ENCODE peak calls at places on chromosomes 2 and 18, in nine cellular contexts. Z is cardiac fibroblast, E is neuronal stem cell, A is HCT116, W is foreskin fibroblast, Q is AG10803, O is small intestine, I is fibroblast of lung, F is PC-9. G is an unnamed sample.

GRCh38 chr2:102256281-102256680 is 55.1 kb upstream of the IL1RL1 start:
- DNase-seq in Z (no peak), E (no peak), A (no peak), W (no peak), Q (no peak), O (peak; percentile 41), I (peak; percentile 14), F (no peak), G (no peak)

GRCh38 chr2:54813584-54813983 is 90.1 kb downstream of the EML6 start:
- DNase-seq in Z (no peak), E (no peak), A (no peak), W (no peak), Q (no peak), O (no peak), I (peak; percentile 9), F (no peak), G (no peak)

GRCh38 chr2:149034406-149034805 is 4.1 kb upstream of the LYPD6B start:
- DNase-seq in Z (no peak), E (no peak), A (no peak), W (no peak), Q (no peak), O (no peak), I (no peak), F (no peak), G (no peak)

GRCh38 chr2:221926327-221926726 is 354.2 kb upstream of the EPHA4 start:
- DNase-seq in Z (no peak), E (no peak), A (no peak), W (no peak), Q (no peak), O (no peak), I (no peak), F (no peak), G (no peak)

GRCh38 chr18:46334200-46334553 is 230.0 kb downstream of the HAUS1 start:
- DNase-seq in Z (no peak), E (no peak), A (no peak), W (no peak), Q (no peak), O (no peak), I (peak; percentile 7), F (no peak), G (no peak)

GRCh38 chr2:10501980-10502802 is 54.1 kb upstream of the ODC1 start:
- DNase-seq in Z (no peak), E (no peak), A (no peak), W (no peak), Q (no peak), O (no peak), I (no peak), F (no peak), G (no peak)

GRCh38 chr2:127612111-127612822 is 33.7 kb upstream of the GPR17 start:
- DNase-seq in Z (no peak), E (no peak), A (no peak), W (no peak), Q (no peak), O (no peak), I (no peak), F (no peak), G (no peak)

GRCh38 chr2:85893428-85894258 is 4.9 kb upstream of the ST3GAL5 start:
- DNase-seq in Z (peak; percentile 59), E (no peak), A (no peak), W (peak; percentile 83), Q (peak; percentile 82), O (no peak), I (peak; percentile 91), F (peak; percentile 35), G (peak; percentile 65)

GRCh38 chr2:21231985-21232384 is 108.2 kb downstream of the TDRD15 start:
- DNase-seq in Z (no peak), E (no peak), A (no peak), W (no peak), Q (no peak), O (no peak), I (no peak), F (no peak), G (no peak)

GRCh38 chr2:201151127-201152074 is 31.5 kb upstream of the CASP10 start:
- DNase-seq in Z (peak; percentile 83), E (no peak), A (peak; percentile 86), W (peak; percentile 89), Q (peak; percentile 84), O (no peak), I (peak; percentile 93), F (peak; percentile 87), G (peak; percentile 79)

GRCh38 chr2:233418761-233419625 is 64.7 kb downstream of the DGKD start:
- DNase-seq in Z (peak; percentile 74), E (no peak), A (peak; percentile 37), W (no peak), Q (no peak), O (no peak), I (peak; percentile 77), F (no peak), G (peak; percentile 51)

GRCh38 chr18:61738042-61738441 is 154.8 kb downstream of the RNF152 start:
- DNase-seq in Z (no peak), E (no peak), A (no peak), W (peak; percentile 28), Q (no peak), O (peak; percentile 66), I (no peak), F (no peak), G (peak; percentile 47)

GRCh38 chr2:33476100-33476792 is at the start of gene RASGRP3:
- DNase-seq in Z (peak; percentile 94), E (peak; percentile 18), A (peak; percentile 26), W (peak; percentile 97), Q (peak; percentile 98), O (peak; percentile 79), I (peak; percentile 98), F (peak; percentile 71), G (peak; percentile 94)

DNA sequence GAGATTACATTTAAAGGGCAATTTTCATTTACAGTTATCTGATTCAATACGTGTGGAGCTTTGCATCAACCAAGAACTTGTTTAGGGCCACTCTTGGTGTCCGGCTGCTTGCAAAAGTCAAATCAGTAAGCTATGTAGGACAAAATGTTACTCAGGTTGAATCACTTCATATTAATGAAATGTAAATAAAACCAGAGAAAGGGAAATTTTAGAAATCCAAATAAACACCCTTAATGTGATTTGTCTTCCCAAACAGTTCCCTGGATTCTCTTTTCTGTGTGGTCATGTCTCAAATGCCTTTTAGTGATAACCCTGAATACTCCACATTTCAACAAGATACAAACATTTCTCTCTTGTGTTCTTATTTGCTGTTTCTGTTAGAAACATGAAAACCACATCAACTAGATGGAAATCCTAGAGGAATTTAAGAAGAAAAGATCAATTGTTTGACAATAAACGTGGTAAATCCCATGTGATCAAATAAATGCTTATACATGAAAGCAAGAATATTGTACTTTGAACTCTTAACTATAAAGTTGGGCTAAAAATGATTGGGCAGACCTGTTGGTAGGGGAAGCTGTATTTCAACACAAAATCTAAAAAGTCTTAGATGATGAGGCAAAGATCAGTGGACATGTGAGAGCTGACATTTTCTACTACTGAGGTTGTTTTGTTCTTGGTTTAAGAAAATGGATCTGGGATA is 101.3 kb downstream of the CDC42EP3 start:
- DNase-seq in Z (no peak), E (no peak), A (no peak), W (peak; percentile 62), Q (peak; percentile 52), O (no peak), I (peak; percentile 93), F (no peak), G (no peak)
- H3K4me3 ChIP-seq in Z (no peak overlapping the region), E (no peak overlapping the region), A (no peak overlapping the region), W (no peak overlapping the region), Q (no peak overlapping the region), O (no peak overlapping the region), I (no peak overlapping the region), F (no peak overlapping the region), G (no peak overlapping the region)

GRCh38 chr2:219551412-219551811 is 7.6 kb downstream of the TMEM198 start:
- DNase-seq in Z (peak; percentile 60), E (no peak), A (no peak), W (peak; percentile 81), Q (peak; percentile 29), O (no peak), I (peak; percentile 58), F (no peak), G (no peak)
- H3K4me3 ChIP-seq in Z (peak overlapping the region; percentile 8), E (peak overlapping the region; percentile 85), A (peak overlapping the region; percentile 86), W (peak overlapping the region; percentile 64), Q (peak overlapping the region; percentile 69), O (peak overlapping the region; percentile 40), I (peak overlapping the region; percentile 62), F (no peak overlapping the region), G (peak overlapping the region; percentile 71)

GRCh38 chr2:234914371-234915154 is 37.3 kb upstream of the SH3BP4 start:
- DNase-seq in Z (no peak), E (no peak), A (no peak), W (no peak), Q (no peak), O (peak; percentile 23), I (no peak), F (no peak), G (no peak)
- H3K4me3 ChIP-seq in Z (no peak overlapping the region), E (no peak overlapping the region), A (no peak overlapping the region), W (no peak overlapping the region), Q (no peak overlapping the region), O (no peak overlapping the region), I (no peak overlapping the region), F (no peak overlapping the region), G (no peak overlapping the region)

GRCh38 chr2:46333912-46334311 is 36.7 kb downstream of the EPAS1 start:
- DNase-seq in Z (no peak), E (no peak), A (no peak), W (peak; percentile 47), Q (peak; percentile 41), O (no peak), I (no peak), F (no peak), G (no peak)

GRCh38 chr2:46332686-46333281 is 35.6 kb downstream of the EPAS1 start:
- DNase-seq in Z (no peak), E (no peak), A (no peak), W (peak; percentile 70), Q (peak; percentile 77), O (no peak), I (no peak), F (no peak), G (no peak)

GRCh38 chr2:46335966-46336436 is 38.8 kb downstream of the EPAS1 start:
- DNase-seq in Z (no peak), E (no peak), A (no peak), W (no peak), Q (peak; percentile 51), O (peak; percentile 91), I (no peak), F (peak; percentile 63), G (no peak)

GRCh38 chr2:46335404-46335965 is 38.3 kb downstream of the EPAS1 start:
- DNase-seq in Z (peak; percentile 87), E (peak; percentile 20), A (no peak), W (peak; percentile 83), Q (peak; percentile 83), O (peak; percentile 56), I (peak; percentile 72), F (no peak), G (no peak)

DNA sequence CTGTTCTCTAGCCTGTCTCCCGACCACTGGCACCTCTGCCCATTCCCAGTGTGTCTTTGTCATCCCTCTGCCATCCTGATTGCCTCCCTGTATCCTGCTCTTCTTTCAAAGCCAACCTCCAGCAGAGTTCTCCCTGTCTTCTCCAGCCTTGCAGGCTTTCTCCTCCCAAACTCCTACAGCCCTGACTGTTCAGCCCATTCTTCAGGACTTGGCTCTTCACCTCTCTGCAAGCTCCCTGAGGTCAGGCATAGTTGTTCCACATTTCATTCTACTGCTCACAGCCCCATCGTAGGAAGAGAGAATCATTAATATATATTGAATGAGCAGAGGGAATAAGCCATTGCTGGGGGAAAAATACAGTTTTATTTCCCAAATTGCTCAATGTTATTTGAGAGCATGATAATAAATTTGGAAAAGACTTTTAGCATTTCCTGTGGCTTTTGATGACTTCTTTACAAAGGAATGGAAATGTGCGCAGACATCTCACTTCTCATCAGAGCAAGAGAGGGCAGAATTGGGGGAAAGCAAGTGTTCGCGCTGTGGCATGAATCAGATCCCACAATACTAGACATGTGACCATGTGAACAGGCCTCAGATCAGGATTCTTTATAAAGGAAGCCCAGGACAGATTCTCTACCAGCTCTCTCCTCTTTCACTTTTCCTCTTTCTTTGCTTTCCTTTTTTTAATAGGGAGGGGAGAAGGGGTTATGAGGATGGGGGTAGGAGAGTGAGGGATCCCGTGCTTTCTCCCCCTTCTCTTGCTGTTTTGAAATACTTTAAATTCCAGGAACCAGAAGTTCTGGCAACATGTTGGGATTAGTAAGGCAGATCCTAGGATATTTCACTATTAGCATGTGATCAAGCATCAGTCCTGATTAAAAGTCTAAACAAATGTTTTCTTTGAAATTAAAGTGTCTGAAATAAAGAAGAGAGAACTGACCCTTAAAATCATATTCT is 37.5 kb downstream of the EPAS1 start:
- DNase-seq in Z (peak; percentile 91), E (no peak), A (no peak), W (peak; percentile 97), Q (peak; percentile 99), O (no peak), I (peak; percentile 96), F (no peak), G (peak; percentile 95)
- H3K4me3 ChIP-seq in Z (peak overlapping the region; percentile 14), E (no peak overlapping the region), A (no peak overlapping the region), W (peak overlapping the region; percentile 29), Q (peak overlapping the region; percentile 55), O (peak overlapping the region; percentile 40), I (peak overlapping the region; percentile 57), F (no peak overlapping the region), G (peak overlapping the region; percentile 27)